ENCODE peak calls at places on chromosomes 11 and 22, in seven cellular contexts. J, C, P, T, A, B and S are unnamed samples.
A peak's percentile ranks its signal among the peaks of the same experiment; 100 is the strongest.

GRCh38 chr22:40462195-40462988 is 92.0 kb downstream of the SGSM3 start:
- DNase-seq in J (peak; percentile 50), C (no peak), P (no peak), T (no peak), A (no peak), B (no peak), S (peak; percentile 50)

GRCh38 chr11:16945671-16946469 is 68.3 kb downstream of the PLEKHA7 start:
- DNase-seq in J (peak; percentile 67), C (peak; percentile 67), P (peak; percentile 82), T (peak; percentile 78), A (peak; percentile 76), B (peak; percentile 45), S (peak; percentile 72)

GRCh38 chr11:93737904-93738612 is 3.2 kb downstream of the TAF1D start:
- DNase-seq in J (no peak), C (no peak), P (no peak), T (peak; percentile 87), A (no peak), B (no peak), S (no peak)

GRCh38 chr11:126079640-126080205 is 17.1 kb upstream of the CDON start:
- DNase-seq in J (no peak), C (no peak), P (peak; percentile 60), T (peak; percentile 70), A (no peak), B (no peak), S (no peak)

GRCh38 chr11:1936072-1936780 is 10.9 kb upstream of the MRPL23 start:
- DNase-seq in J (no peak), C (peak; percentile 10), P (no peak), T (no peak), A (no peak), B (no peak), S (no peak)

GRCh38 chr11:86230921-86231320 is 13.6 kb upstream of the EED start:
- DNase-seq in J (no peak), C (no peak), P (no peak), T (peak; percentile 51), A (no peak), B (no peak), S (no peak)

GRCh38 chr11:57349491-57350274 is 11.5 kb downstream of the P2RX3 start:
- DNase-seq in J (peak; percentile 63), C (peak; percentile 73), P (peak; percentile 71), T (peak; percentile 65), A (peak; percentile 59), B (peak; percentile 65), S (peak; percentile 75)

GRCh38 chr11:71364176-71364671 is 84.0 kb downstream of the DHCR7 start:
- DNase-seq in J (no peak), C (no peak), P (peak; percentile 77), T (no peak), A (no peak), B (no peak), S (no peak)

GRCh38 chr22:48748860-48749554 is 1078.7 kb downstream of the BRD1 start:
- DNase-seq in J (no peak), C (no peak), P (no peak), T (no peak), A (no peak), B (peak; percentile 1), S (no peak)

GRCh38 chr22:41976070-41976901 is 7.0 kb downstream of the SEPTIN3 start:
- DNase-seq in J (no peak), C (peak; percentile 72), P (peak; percentile 57), T (no peak), A (no peak), B (no peak), S (peak; percentile 49)

GRCh38 chr11:12167098-12167999 is 57.0 kb downstream of the MICAL2 start:
- DNase-seq in J (peak; percentile 78), C (no peak), P (no peak), T (peak; percentile 98), A (peak; percentile 83), B (no peak), S (peak; percentile 33)

GRCh38 chr11:78189851-78190250 is 1.1 kb downstream of the USP35 start:
- DNase-seq in J (peak; percentile 40), C (no peak), P (no peak), T (no peak), A (no peak), B (no peak), S (no peak)

GRCh38 chr22:17767236-17768065 is 6.8 kb downstream of the BID start:
- DNase-seq in J (no peak), C (peak; percentile 76), P (no peak), T (no peak), A (no peak), B (no peak), S (peak; percentile 86)

GRCh38 chr22:43792905-43793304 is 19.2 kb downstream of the EFCAB6 start:
- DNase-seq in J (no peak), C (no peak), P (no peak), T (no peak), A (no peak), B (no peak), S (no peak)

GRCh38 chr11:10385696-10386095 is 69.4 kb upstream of the AMPD3 start:
- DNase-seq in J (no peak), C (no peak), P (no peak), T (no peak), A (peak; percentile 80), B (no peak), S (no peak)

GRCh38 chr22:27792452-27793165 is 8.9 kb downstream of the MN1 start:
- DNase-seq in J (no peak), C (no peak), P (no peak), T (no peak), A (no peak), B (no peak), S (no peak)

GRCh38 chr11:68289456-68289855 is 17.7 kb upstream of the C11orf24 start:
- DNase-seq in J (no peak), C (no peak), P (no peak), T (no peak), A (no peak), B (no peak), S (no peak)

GRCh38 chr11:3826721-3827120 is 14.0 kb downstream of the RHOG start:
- DNase-seq in J (no peak), C (no peak), P (no peak), T (no peak), A (no peak), B (no peak), S (no peak)

GRCh38 chr11:20873054-20873453 is 203.7 kb downstream of the NELL1 start:
- DNase-seq in J (peak; percentile 65), C (peak; percentile 30), P (peak; percentile 72), T (peak; percentile 2), A (peak; percentile 2), B (no peak), S (peak; percentile 12)
- TF ChIP-seq CTCF in J (peak; percentile 59), C (peak; percentile 42), P (peak; percentile 69), T (no peak), A (no peak), B (no peak), S (peak; percentile 38)

DNA sequence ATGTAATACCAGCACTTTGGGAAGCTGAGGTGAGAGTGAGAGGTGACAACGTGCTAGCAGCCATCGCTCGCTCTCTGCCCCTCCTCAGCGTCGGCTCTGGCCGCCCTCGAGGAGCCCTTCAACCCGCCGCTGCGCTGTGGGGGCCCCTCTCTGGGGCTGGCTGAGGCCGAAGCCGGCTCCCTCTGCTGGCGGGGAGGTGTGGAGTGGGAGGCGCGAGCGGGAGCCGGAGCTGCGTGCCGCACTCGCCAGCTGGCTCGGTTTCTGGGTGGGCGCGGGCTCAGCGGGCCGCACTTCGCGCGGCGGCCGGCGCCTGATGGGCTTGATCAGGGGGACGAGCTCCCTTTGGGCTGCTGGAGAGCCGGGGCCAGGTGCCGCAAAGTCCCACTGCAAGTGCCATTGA is 98.9 kb upstream of the UBASH3B start:
- DNase-seq in J (no peak), C (no peak), P (no peak), T (no peak), A (peak; percentile 43), B (no peak), S (peak; percentile 19)
- TF ChIP-seq CTCF in J (no peak), C (no peak), P (no peak), T (no peak), A (peak; percentile 64), B (peak; percentile 21), S (no peak)

DNA sequence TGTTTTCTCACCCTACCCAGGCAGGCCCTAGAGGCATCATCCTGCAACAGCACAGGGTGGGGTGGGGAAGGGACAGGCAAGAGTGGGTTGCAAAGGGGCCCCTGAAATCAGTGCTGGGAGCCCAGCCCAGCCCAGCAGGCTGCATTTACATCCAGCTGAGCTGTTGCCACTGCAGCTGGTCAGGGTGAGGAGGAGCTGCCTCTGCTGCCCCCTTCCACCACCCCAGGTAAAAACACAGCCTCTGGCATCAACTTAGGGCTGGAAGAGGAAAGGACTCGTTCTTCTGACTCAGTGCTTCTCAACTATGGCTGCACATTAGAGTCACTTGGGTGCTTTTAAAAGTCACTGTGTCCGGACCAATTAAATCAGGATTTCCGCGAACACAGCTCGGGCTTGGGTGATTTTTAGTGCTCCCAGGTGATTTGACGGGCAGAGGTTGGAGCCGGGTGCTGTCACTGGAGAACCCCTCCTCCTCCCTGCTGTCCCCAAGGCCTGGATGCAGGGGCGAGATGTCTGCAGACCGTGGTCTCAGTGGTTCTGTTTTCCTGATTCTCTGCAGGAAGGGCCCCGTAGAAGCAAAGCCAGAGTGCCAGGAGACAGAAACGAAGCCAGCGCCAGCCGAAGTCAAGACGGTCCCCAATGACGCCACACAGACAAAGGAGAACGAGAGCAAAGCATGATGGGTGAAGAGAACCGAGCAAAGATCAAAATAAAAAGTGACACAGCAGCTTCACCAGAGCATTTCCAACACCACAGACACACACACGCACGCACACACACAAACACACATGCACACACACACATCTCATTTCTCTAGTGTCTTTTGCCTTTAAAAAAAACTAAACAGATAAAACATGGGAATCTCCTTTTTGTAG is 39.4 kb upstream of the TTC12 start:
- DNase-seq in J (peak; percentile 17), C (no peak), P (no peak), T (peak; percentile 19), A (peak; percentile 14), B (no peak), S (no peak)
- TF ChIP-seq CTCF in J (peak; percentile 6), C (no peak), P (peak; percentile 44), T (peak; percentile 36), A (peak; percentile 21), B (no peak), S (no peak)

GRCh38 chr11:72551571-72551970 is 117.2 kb upstream of the CLPB start:
- DNase-seq in J (no peak), C (no peak), P (no peak), T (no peak), A (no peak), B (no peak), S (no peak)

GRCh38 chr11:72556433-72556832 is 117.8 kb downstream of the PDE2A start:
- DNase-seq in J (no peak), C (no peak), P (no peak), T (no peak), A (no peak), B (no peak), S (no peak)

GRCh38 chr11:72552399-72552910 is 118.1 kb upstream of the CLPB start:
- DNase-seq in J (no peak), C (no peak), P (no peak), T (no peak), A (no peak), B (no peak), S (no peak)

GRCh38 chr11:72548481-72548880 is 114.2 kb upstream of the CLPB start:
- DNase-seq in J (no peak), C (no peak), P (no peak), T (no peak), A (no peak), B (no peak), S (no peak)

DNA sequence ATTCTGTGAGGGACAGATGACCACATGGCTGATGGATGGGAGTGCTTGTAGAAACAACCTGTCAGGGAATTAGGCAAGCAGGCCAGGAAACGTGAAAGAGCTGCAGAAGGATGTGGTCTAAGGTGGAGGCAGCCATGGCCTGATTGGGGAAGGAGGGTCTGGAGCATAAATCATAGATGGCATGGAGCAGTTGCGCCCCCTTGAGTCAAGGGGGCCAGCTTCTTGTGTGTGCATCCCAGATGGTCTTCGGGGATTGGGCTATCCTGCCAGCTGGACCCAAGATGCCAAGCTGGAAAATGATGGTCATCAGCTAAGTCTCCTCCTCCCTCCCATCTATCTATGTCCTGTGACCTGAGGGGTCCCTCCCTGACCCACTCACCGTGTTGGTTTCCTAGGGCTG is 119.4 kb upstream of the CLPB start:
- DNase-seq in J (peak; percentile 74), C (peak; percentile 26), P (peak; percentile 63), T (no peak), A (peak; percentile 14), B (no peak), S (peak; percentile 71)
- TF ChIP-seq CTCF in J (peak; percentile 70), C (peak; percentile 52), P (peak; percentile 82), T (peak; percentile 44), A (peak; percentile 23), B (no peak), S (peak; percentile 54)